ENCODE peak calls at places on chromosomes 3 and 15, in five cellular contexts. Y is breast epithelium, K is neural crest cell, V is cardiac fibroblast, D is posterior cingulate gyrus. Z is an unnamed sample.

GRCh38 chr15:76163429-76164020 is 103.7 kb downstream of the TMEM266 start:
- DNase-seq in V (peak), D (no peak), K (no peak), Y (no peak), Z (peak)

GRCh38 chr3:154430014-154430413 is at the start of gene GPR149:
- DNase-seq in V (peak), Y (no peak), K (no peak), D (no peak), Z (peak)

GRCh38 chr3:51681453-51681852 is 10.4 kb downstream of the TEX264 start:
- DNase-seq in D (no peak), Y (no peak), K (no peak), V (peak), Z (peak)

GRCh38 chr15:36591534-36592411 is 12.3 kb downstream of the CDIN1 start:
- DNase-seq in Y (no peak), D (no peak), K (no peak), V (peak), Z (peak)

GRCh38 chr15:77282333-77282732 is 137.6 kb downstream of the PEAK1 start:
- DNase-seq in Y (peak), V (peak), K (no peak), D (no peak), Z (no peak)

GRCh38 chr3:196141866-196142673 is 60.2 kb upstream of the TFRC start:
- DNase-seq in Y (peak), D (no peak), V (no peak), K (no peak), Z (peak)

GRCh38 chr3:68893600-68894239 is 38.6 kb downstream of the TAFA4 start:
- DNase-seq in Y (no peak), K (no peak), D (no peak), V (peak), Z (peak)

GRCh38 chr3:12612514-12613226 is 51.2 kb downstream of the RAF1 start:
- DNase-seq in D (no peak), V (no peak), Y (no peak), K (no peak), Z (no peak)

GRCh38 chr3:127043041-127043641 is 60.2 kb downstream of the PLXNA1 start:
- DNase-seq in V (peak), D (no peak), Y (peak), K (no peak), Z (peak)

GRCh38 chr3:39065197-39065596 is 13.4 kb downstream of the WDR48 start:
- DNase-seq in D (no peak), K (no peak), Y (no peak), V (peak), Z (peak)

GRCh38 chr3:23926246-23926645 is 9.3 kb downstream of the RPL15 start:
- DNase-seq in Y (no peak), K (no peak), V (no peak), D (no peak), Z (no peak)

GRCh38 chr15:101458908-101459578 is 30.5 kb downstream of the PCSK6 start:
- DNase-seq in K (no peak), D (peak), Y (no peak), V (peak), Z (no peak)

GRCh38 chr3:128556384-128556783 is 63.4 kb upstream of the GATA2 start:
- DNase-seq in Y (no peak), D (no peak), K (no peak), V (no peak), Z (no peak)

GRCh38 chr3:31934866-31935265 is 46.2 kb downstream of the OSBPL10 start:
- DNase-seq in V (peak), D (no peak), Y (peak), K (no peak), Z (peak)

GRCh38 chr3:76950590-76950989 is 89.3 kb upstream of the ROBO2 start:
- DNase-seq in Y (no peak), V (no peak), D (no peak), K (no peak), Z (no peak)

GRCh38 chr3:8371085-8371551 is 130.5 kb upstream of the LMCD1 start:
- DNase-seq in D (no peak), V (peak), Y (no peak), K (no peak), Z (peak)

GRCh38 chr15:68347392-68347791 is 69.8 kb downstream of the FEM1B start:
- DNase-seq in Y (no peak), D (no peak), V (peak), K (no peak), Z (no peak)

GRCh38 chr3:42032693-42033349 is 58.3 kb upstream of the TRAK1 start:
- DNase-seq in D (no peak), V (peak), K (no peak), Y (peak), Z (peak)

GRCh38 chr3:177977381-177978158 is 558.7 kb upstream of the KCNMB2 start:
- DNase-seq in V (peak), D (no peak), Y (no peak), K (no peak), Z (peak)

GRCh38 chr3:22175899-22176298 is 424.9 kb upstream of the ZNF385D start:
- DNase-seq in K (no peak), Y (no peak), V (peak), D (no peak), Z (no peak)

GRCh38 chr15:31367730-31368344 is 41.2 kb downstream of the KLF13 start:
- DNase-seq in Y (no peak), V (no peak), K (no peak), D (peak), Z (no peak)